ENCODE peak calls at places on chromosomes 2 and 18, in seven cellular contexts. H is neural progenitor cell, P is right atrium auricular region, J is right lobe of liver, O is astrocyte of the cerebellum, Q is lower leg skin, Y is fibroblast of mammary gland. K is an unnamed sample.

GRCh38 chr2:31980674-31981356 is 30.0 kb downstream of the MEMO1 start:
- DNase-seq in H (peak), P (no peak), J (no peak), O (no peak), Q (no peak), Y (peak), K (peak)

GRCh38 chr2:221447310-221447709 is 124.8 kb downstream of the EPHA4 start:
- DNase-seq in H (peak), P (no peak), J (no peak), O (no peak), Q (no peak), Y (no peak), K (peak)

GRCh38 chr2:183035954-183036669 is 2.1 kb downstream of the NCKAP1 start:
- DNase-seq in H (no peak), P (no peak), J (no peak), O (no peak), Q (no peak), Y (no peak), K (no peak)

GRCh38 chr18:8489761-8490160 is 119.5 kb upstream of the RAB12 start:
- DNase-seq in H (no peak), P (no peak), J (no peak), O (no peak), Q (peak), Y (no peak), K (no peak)

GRCh38 chr2:239224249-239224605 is 176.6 kb downstream of the HDAC4 start:
- DNase-seq in H (no peak), P (no peak), J (peak), O (no peak), Q (peak), Y (no peak), K (no peak)

GRCh38 chr2:221958224-221958623 is 340.6 kb downstream of the PAX3 start:
- DNase-seq in H (no peak), P (no peak), J (no peak), O (no peak), Q (no peak), Y (peak), K (peak)

GRCh38 chr2:160137457-160137856 is 62.6 kb downstream of the ITGB6 start:
- DNase-seq in H (no peak), P (no peak), J (no peak), O (no peak), Q (no peak), Y (no peak), K (no peak)

GRCh38 chr2:101533611-101534601 is 59.0 kb upstream of the RFX8 start:
- DNase-seq in H (peak), P (no peak), J (no peak), O (peak), Q (no peak), Y (no peak), K (no peak)

GRCh38 chr2:144014108-144014507 is 505.8 kb downstream of the ZEB2 start:
- DNase-seq in H (no peak), P (no peak), J (no peak), O (no peak), Q (no peak), Y (peak), K (peak)

GRCh38 chr2:181070119-181070833 is 89.9 kb downstream of the UBE2E3 start:
- DNase-seq in H (no peak), P (no peak), J (no peak), O (peak), Q (no peak), Y (peak), K (peak)

GRCh38 chr2:69997296-69998184 is 36.1 kb upstream of the ASPRV1 start:
- DNase-seq in H (no peak), P (no peak), J (peak), O (no peak), Q (peak), Y (peak), K (peak)

GRCh38 chr2:143161982-143162837 is 33.0 kb downstream of the ARHGAP15 start:
- DNase-seq in H (peak), P (no peak), J (peak), O (peak), Q (no peak), Y (peak), K (peak)

GRCh38 chr2:146537477-146537876 is 1307.4 kb upstream of the ACVR2A start:
- DNase-seq in H (no peak), P (no peak), J (no peak), O (no peak), Q (no peak), Y (no peak), K (no peak)

GRCh38 chr2:232330068-232330999 is 48.2 kb upstream of the ALPP start:
- DNase-seq in H (peak), P (no peak), J (no peak), O (no peak), Q (peak), Y (no peak), K (no peak)

GRCh38 chr2:10079931-10080535 is at the start of gene CYS1:
- DNase-seq in H (peak), P (no peak), J (no peak), O (no peak), Q (no peak), Y (no peak), K (peak)

GRCh38 chr2:47541848-47542450 is 139.0 kb downstream of the MSH2 start:
- DNase-seq in H (no peak), P (no peak), J (no peak), O (no peak), Q (no peak), Y (no peak), K (no peak)

GRCh38 chr2:124147552-124147951 is 122.5 kb downstream of the CNTNAP5 start:
- DNase-seq in H (peak), P (no peak), J (no peak), O (no peak), Q (no peak), Y (no peak), K (no peak)

GRCh38 chr2:125324273-125324672 is 1299.2 kb downstream of the CNTNAP5 start:
- DNase-seq in H (no peak), P (no peak), J (no peak), O (no peak), Q (no peak), Y (no peak), K (no peak)

GRCh38 chr18:67875936-67876335 is 359.4 kb upstream of the DSEL start:
- DNase-seq in H (no peak), P (no peak), J (no peak), O (no peak), Q (no peak), Y (peak), K (no peak)

GRCh38 chr2:216776076-216776726 is 80.9 kb upstream of the IGFBP5 start:
- DNase-seq in H (no peak), P (no peak), J (no peak), O (no peak), Q (no peak), Y (no peak), K (no peak)

GRCh38 chr2:106057206-106057605 is 136.9 kb downstream of the UXS1 start:
- DNase-seq in H (no peak), P (no peak), J (no peak), O (no peak), Q (no peak), Y (no peak), K (no peak)

GRCh38 chr2:46236006-46236875 is 61.0 kb upstream of the EPAS1 start:
- DNase-seq in H (no peak), P (no peak), J (no peak), O (no peak), Q (no peak), Y (peak), K (no peak)

GRCh38 chr2:240074545-240074944 is 21.2 kb upstream of the OR6B3 start:
- DNase-seq in H (no peak), P (no peak), J (no peak), O (no peak), Q (no peak), Y (no peak), K (no peak)

GRCh38 chr2:79824086-79824786 is 311.4 kb downstream of the CTNNA2 start:
- DNase-seq in H (no peak), P (no peak), J (no peak), O (no peak), Q (no peak), Y (peak), K (no peak)

GRCh38 chr2:205889073-205889472 is 196.9 kb downstream of the INO80D start:
- DNase-seq in H (no peak), P (no peak), J (no peak), O (no peak), Q (peak), Y (no peak), K (no peak)

GRCh38 chr2:230796280-230796862 is 68.4 kb upstream of the ITM2C start:
- DNase-seq in H (no peak), P (no peak), J (no peak), O (peak), Q (no peak), Y (peak), K (peak)

GRCh38 chr2:186064507-186064906 is 325.9 kb downstream of the FSIP2 start:
- DNase-seq in H (no peak), P (no peak), J (no peak), O (no peak), Q (no peak), Y (no peak), K (no peak)

GRCh38 chr2:220963930-220964329 is 608.2 kb downstream of the EPHA4 start:
- DNase-seq in H (no peak), P (no peak), J (no peak), O (no peak), Q (no peak), Y (no peak), K (no peak)

GRCh38 chr2:168874368-168875005 is 15.7 kb downstream of the SPC25 start:
- DNase-seq in H (no peak), P (no peak), J (no peak), O (no peak), Q (no peak), Y (no peak), K (no peak)

GRCh38 chr2:237660381-237660900 is 33.1 kb downstream of the LRRFIP1 start:
- DNase-seq in H (no peak), P (no peak), J (no peak), O (no peak), Q (no peak), Y (no peak), K (no peak)

GRCh38 chr2:63364866-63365265 is 223.4 kb downstream of the WDPCP start:
- DNase-seq in H (no peak), P (no peak), J (no peak), O (no peak), Q (no peak), Y (no peak), K (no peak)

GRCh38 chr18:3451989-3452749 is 2.2 kb downstream of the TGIF1 start:
- DNase-seq in H (peak), P (no peak), J (peak), O (no peak), Q (peak), Y (peak), K (no peak)

GRCh38 chr18:50158866-50159653 is 35.9 kb downstream of the MYO5B start:
- DNase-seq in H (peak), P (no peak), J (no peak), O (no peak), Q (no peak), Y (no peak), K (no peak)

GRCh38 chr2:238921681-238922319 is 73.9 kb downstream of the TWIST2 start:
- DNase-seq in H (no peak), P (no peak), J (no peak), O (no peak), Q (peak), Y (no peak), K (no peak)

GRCh38 chr18:79868811-79869541 is 71.2 kb downstream of the KCNG2 start:
- DNase-seq in H (no peak), P (no peak), J (no peak), O (no peak), Q (peak), Y (no peak), K (no peak)

GRCh38 chr18:4755848-4756247 is 300.7 kb upstream of the DLGAP1 start:
- DNase-seq in H (no peak), P (no peak), J (no peak), O (no peak), Q (no peak), Y (no peak), K (no peak)

GRCh38 chr2:19461504-19461903 is 103.1 kb upstream of the OSR1 start:
- DNase-seq in H (no peak), P (no peak), J (no peak), O (no peak), Q (no peak), Y (no peak), K (no peak)
- H3K4me3 ChIP-seq in H (no peak), P (no peak), J (no peak), O (no peak), Q (no peak), Y (no peak), K (no peak)

GRCh38 chr2:60964651-60965513 is 52.6 kb upstream of the PEX13 start:
- DNase-seq in H (no peak), P (no peak), J (no peak), O (no peak), Q (no peak), Y (no peak), K (no peak)
- TF ChIP-seq CTCF in H (no peak), P (no peak), J (no peak), O (no peak), Q (no peak), Y (no peak), K (no peak)

GRCh38 chr2:184210329-184210728 is 388.0 kb upstream of the ZNF804A start:
- DNase-seq in H (no peak), P (no peak), J (no peak), O (no peak), Q (no peak), Y (no peak), K (no peak)

GRCh38 chr2:184215745-184216144 is 382.6 kb upstream of the ZNF804A start:
- DNase-seq in H (no peak), P (no peak), J (no peak), O (no peak), Q (no peak), Y (no peak), K (no peak)
- H3K4me3 ChIP-seq in H (no peak), P (no peak), J (no peak), O (no peak), Q (no peak), Y (no peak), K (no peak)

GRCh38 chr2:219538488-219539294 is 4.9 kb downstream of the CHPF start:
- DNase-seq in H (no peak), P (no peak), J (no peak), O (peak), Q (no peak), Y (no peak), K (no peak)

GRCh38 chr2:219539295-219539788 is 4.3 kb downstream of the CHPF start:
- DNase-seq in H (no peak), P (no peak), J (no peak), O (no peak), Q (no peak), Y (no peak), K (no peak)

GRCh38 chr2:219536967-219537366 is 6.6 kb downstream of the CHPF start:
- DNase-seq in H (no peak), P (no peak), J (no peak), O (no peak), Q (no peak), Y (no peak), K (no peak)

GRCh38 chr2:219536425-219536824 is 7.2 kb downstream of the CHPF start:
- DNase-seq in H (no peak), P (no peak), J (no peak), O (no peak), Q (no peak), Y (no peak), K (no peak)

GRCh38 chr2:219537657-219538487 is 5.7 kb downstream of the CHPF start:
- DNase-seq in H (no peak), P (no peak), J (no peak), O (no peak), Q (no peak), Y (no peak), K (no peak)
- TF ChIP-seq CTCF in H (peak), P (no peak), J (no peak), O (no peak), Q (no peak), Y (no peak), K (no peak)